ENCODE peak calls at places on chromosomes 1 and 21, in six cellular contexts. One of them, this sample, is unnamed.

GRCh38 chr1:44783697-44784093 is 4.3 kb downstream of the BEST4 start:
- DNase-seq in Peyer's patch: no peak
- DNase-seq in hepatocyte: no peak
- DNase-seq in right atrium auricular region: no peak
- DNase-seq in MM.1S: no peak
- DNase-seq in body of pancreas: peak; percentile 48
- DNase-seq in this sample: no peak

GRCh38 chr1:147504801-147505303 is 36.4 kb upstream of the BCL9 start:
- DNase-seq in body of pancreas: no peak
- DNase-seq in right atrium auricular region: no peak
- DNase-seq in MM.1S: no peak
- DNase-seq in hepatocyte: peak; percentile 47
- DNase-seq in Peyer's patch: no peak
- DNase-seq in this sample: no peak

GRCh38 chr1:26360807-26361604 is 7.1 kb upstream of the CRYBG2 start:
- DNase-seq in right atrium auricular region: no peak
- DNase-seq in hepatocyte: no peak
- DNase-seq in Peyer's patch: no peak
- DNase-seq in MM.1S: no peak
- DNase-seq in body of pancreas: no peak
- DNase-seq in this sample: no peak

GRCh38 chr1:167795810-167796740 is 74.3 kb downstream of the MPZL1 start:
- DNase-seq in body of pancreas: no peak
- DNase-seq in hepatocyte: no peak
- DNase-seq in Peyer's patch: no peak
- DNase-seq in right atrium auricular region: no peak
- DNase-seq in MM.1S: no peak
- DNase-seq in this sample: peak; percentile 75

GRCh38 chr1:218494449-218494852 is 149.3 kb downstream of the TGFB2 start:
- DNase-seq in body of pancreas: no peak
- DNase-seq in Peyer's patch: no peak
- DNase-seq in right atrium auricular region: no peak
- DNase-seq in MM.1S: peak; percentile 87
- DNase-seq in hepatocyte: no peak
- DNase-seq in this sample: no peak

GRCh38 chr1:26180010-26180506 is 2.8 kb downstream of the CNKSR1 start:
- DNase-seq in right atrium auricular region: no peak
- DNase-seq in body of pancreas: no peak
- DNase-seq in Peyer's patch: no peak
- DNase-seq in hepatocyte: no peak
- DNase-seq in MM.1S: no peak
- DNase-seq in this sample: no peak

GRCh38 chr1:225631041-225631663 is 21.8 kb downstream of the ENAH start:
- DNase-seq in MM.1S: no peak
- DNase-seq in hepatocyte: no peak
- DNase-seq in Peyer's patch: no peak
- DNase-seq in body of pancreas: no peak
- DNase-seq in right atrium auricular region: no peak
- DNase-seq in this sample: no peak

GRCh38 chr1:24827737-24828136 is 82.5 kb downstream of the CLIC4 start:
- DNase-seq in hepatocyte: no peak
- DNase-seq in body of pancreas: no peak
- DNase-seq in MM.1S: no peak
- DNase-seq in right atrium auricular region: no peak
- DNase-seq in Peyer's patch: no peak
- DNase-seq in this sample: no peak

GRCh38 chr1:232316864-232317263 is 313.1 kb downstream of the SIPA1L2 start:
- DNase-seq in MM.1S: no peak
- DNase-seq in Peyer's patch: no peak
- DNase-seq in body of pancreas: no peak
- DNase-seq in right atrium auricular region: no peak
- DNase-seq in hepatocyte: no peak
- DNase-seq in this sample: peak; percentile 54

GRCh38 chr1:98556521-98557158 is 104.9 kb upstream of the SNX7 start:
- DNase-seq in Peyer's patch: no peak
- DNase-seq in right atrium auricular region: no peak
- DNase-seq in MM.1S: no peak
- DNase-seq in body of pancreas: no peak
- DNase-seq in hepatocyte: peak; percentile 32
- DNase-seq in this sample: peak; percentile 64

GRCh38 chr1:101216623-101217022 is 20.2 kb upstream of the S1PR1 start:
- DNase-seq in Peyer's patch: no peak
- DNase-seq in body of pancreas: no peak
- DNase-seq in right atrium auricular region: no peak
- DNase-seq in hepatocyte: no peak
- DNase-seq in MM.1S: no peak
- DNase-seq in this sample: peak; percentile 78

GRCh38 chr1:110880708-110881374 is 7.9 kb downstream of the CD53 start:
- DNase-seq in right atrium auricular region: no peak
- DNase-seq in hepatocyte: no peak
- DNase-seq in body of pancreas: no peak
- DNase-seq in MM.1S: no peak
- DNase-seq in Peyer's patch: no peak
- DNase-seq in this sample: peak; percentile 60

GRCh38 chr1:203692565-203693470 is 66.2 kb downstream of the ATP2B4 start:
- DNase-seq in body of pancreas: peak; percentile 84
- DNase-seq in hepatocyte: peak; percentile 80
- DNase-seq in right atrium auricular region: peak; percentile 94
- DNase-seq in MM.1S: no peak
- DNase-seq in Peyer's patch: peak; percentile 85
- DNase-seq in this sample: peak; percentile 98

GRCh38 chr1:39342776-39343175 is 138.3 kb downstream of the MACF1 start:
- DNase-seq in MM.1S: no peak
- DNase-seq in body of pancreas: no peak
- DNase-seq in Peyer's patch: no peak
- DNase-seq in right atrium auricular region: no peak
- DNase-seq in hepatocyte: no peak
- DNase-seq in this sample: no peak

GRCh38 chr21:42833439-42833815 is 45.9 kb downstream of the WDR4 start:
- DNase-seq in right atrium auricular region: no peak
- DNase-seq in MM.1S: peak; percentile 38
- DNase-seq in hepatocyte: peak; percentile 55
- DNase-seq in Peyer's patch: peak; percentile 73
- DNase-seq in body of pancreas: no peak
- DNase-seq in this sample: peak; percentile 23

GRCh38 chr1:17120962-17121837 is 1.9 kb upstream of the PADI2 start:
- DNase-seq in MM.1S: no peak
- DNase-seq in body of pancreas: peak; percentile 27
- DNase-seq in right atrium auricular region: no peak
- DNase-seq in Peyer's patch: no peak
- DNase-seq in hepatocyte: no peak
- DNase-seq in this sample: no peak

GRCh38 chr1:16152521-16153087 is 3.3 kb downstream of the EPHA2 start:
- DNase-seq in Peyer's patch: no peak
- DNase-seq in body of pancreas: no peak
- DNase-seq in MM.1S: no peak
- DNase-seq in hepatocyte: peak; percentile 53
- DNase-seq in right atrium auricular region: no peak
- DNase-seq in this sample: no peak

GRCh38 chr1:32066489-32066873 is 6.3 kb upstream of the TMEM39B start:
- DNase-seq in Peyer's patch: peak; percentile 73
- DNase-seq in right atrium auricular region: peak; percentile 91
- DNase-seq in MM.1S: peak; percentile 60
- DNase-seq in hepatocyte: no peak
- DNase-seq in body of pancreas: peak; percentile 56
- DNase-seq in this sample: peak; percentile 97

GRCh38 chr1:234433563-234434285 is 45.3 kb downstream of the TARBP1 start:
- DNase-seq in body of pancreas: no peak
- DNase-seq in MM.1S: no peak
- DNase-seq in right atrium auricular region: no peak
- DNase-seq in Peyer's patch: no peak
- DNase-seq in hepatocyte: no peak
- DNase-seq in this sample: peak; percentile 96

GRCh38 chr1:229258851-229259110 is 12.1 kb upstream of the RAB4A start:
- DNase-seq in right atrium auricular region: no peak
- DNase-seq in hepatocyte: no peak
- DNase-seq in MM.1S: no peak
- DNase-seq in Peyer's patch: no peak
- DNase-seq in body of pancreas: no peak
- DNase-seq in this sample: no peak

GRCh38 chr1:229252228-229252984 is 18.5 kb upstream of the RAB4A start:
- DNase-seq in hepatocyte: no peak
- DNase-seq in Peyer's patch: peak; percentile 54
- DNase-seq in right atrium auricular region: no peak
- DNase-seq in body of pancreas: no peak
- DNase-seq in MM.1S: no peak
- DNase-seq in this sample: no peak

GRCh38 chr1:229253170-229253974 is 17.5 kb upstream of the RAB4A start:
- DNase-seq in MM.1S: peak; percentile 85
- DNase-seq in hepatocyte: peak; percentile 77
- DNase-seq in right atrium auricular region: no peak
- DNase-seq in Peyer's patch: peak; percentile 75
- DNase-seq in body of pancreas: no peak
- DNase-seq in this sample: peak; percentile 79

GRCh38 chr1:229258031-229258850 is 12.7 kb upstream of the RAB4A start:
- DNase-seq in hepatocyte: peak; percentile 81
- DNase-seq in MM.1S: peak; percentile 66
- DNase-seq in right atrium auricular region: no peak
- DNase-seq in Peyer's patch: peak; percentile 86
- DNase-seq in body of pancreas: peak; percentile 70
- DNase-seq in this sample: peak; percentile 60

GRCh38 chr1:229254910-229255541 is 15.9 kb upstream of the RAB4A start:
- DNase-seq in right atrium auricular region: no peak
- DNase-seq in Peyer's patch: no peak
- DNase-seq in hepatocyte: peak; percentile 49
- DNase-seq in body of pancreas: no peak
- DNase-seq in MM.1S: peak; percentile 50
- DNase-seq in this sample: peak; percentile 40
- TF ChIP-seq CTCF in right atrium auricular region: no peak
- TF ChIP-seq CTCF in Peyer's patch: no peak
- TF ChIP-seq CTCF in hepatocyte: peak; percentile 56
- TF ChIP-seq CTCF in body of pancreas: peak; percentile 45
- TF ChIP-seq CTCF in MM.1S: peak; percentile 51
- TF ChIP-seq CTCF in this sample: peak; percentile 53

DNA sequence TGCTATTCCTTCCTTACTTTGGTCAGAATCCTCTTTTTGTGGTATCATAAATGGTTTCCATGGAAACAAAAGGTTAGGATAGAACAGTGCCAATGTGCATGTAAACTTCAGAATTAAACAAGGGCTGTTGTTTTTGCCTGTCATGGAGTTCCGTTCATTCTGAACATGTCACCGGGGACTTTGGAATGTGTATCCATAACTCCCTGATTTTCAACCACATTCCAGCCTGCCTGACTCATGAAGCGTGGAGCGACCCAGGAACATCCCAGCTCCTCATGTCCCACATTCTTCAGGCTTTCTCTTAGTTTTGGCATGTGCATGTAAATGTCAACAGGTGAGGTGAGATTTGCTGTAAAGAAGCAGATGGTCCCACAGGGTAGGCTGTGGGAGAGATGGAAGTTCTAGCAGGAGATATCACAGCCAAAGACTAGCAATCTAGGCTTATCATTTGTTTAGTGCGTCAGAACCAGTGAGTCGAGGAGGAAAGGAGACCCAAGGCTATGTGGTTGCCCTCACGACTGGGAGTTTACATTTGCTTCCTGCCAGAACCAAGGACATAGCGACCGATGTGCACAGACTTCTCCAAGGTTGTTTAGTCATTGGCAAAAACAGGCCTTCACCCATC is 23.0 kb upstream of the DNAJC11 start:
- DNase-seq in hepatocyte: peak; percentile 56
- DNase-seq in Peyer's patch: no peak
- DNase-seq in MM.1S: no peak
- DNase-seq in right atrium auricular region: no peak
- DNase-seq in body of pancreas: no peak
- DNase-seq in this sample: peak; percentile 37
- H3K4me3 ChIP-seq in hepatocyte: no peak overlapping the region
- H3K4me3 ChIP-seq in Peyer's patch: no peak overlapping the region
- H3K4me3 ChIP-seq in MM.1S: no peak overlapping the region
- H3K4me3 ChIP-seq in right atrium auricular region: no peak overlapping the region
- H3K4me3 ChIP-seq in body of pancreas: no peak overlapping the region
- H3K4me3 ChIP-seq in this sample: no peak overlapping the region

DNA sequence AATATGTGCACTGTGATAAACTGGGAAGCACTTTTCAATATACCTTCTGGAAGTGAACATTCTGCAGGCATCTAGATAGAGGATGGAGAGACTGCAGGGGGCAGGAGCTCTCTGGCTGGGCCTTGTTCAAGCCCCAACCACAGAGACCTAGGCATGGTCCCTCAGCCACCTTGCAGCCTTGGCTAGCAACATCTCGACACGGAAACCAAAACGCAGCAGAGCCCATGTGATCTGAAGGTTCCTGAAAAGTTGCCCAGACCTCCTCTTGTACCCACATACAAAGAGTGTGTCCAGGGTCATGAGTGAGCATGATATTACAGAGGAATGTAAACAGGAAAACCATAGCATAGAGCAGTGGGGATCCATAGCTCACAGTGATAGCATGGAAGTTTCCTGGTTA is 33.1 kb upstream of the SAMD11 start:
- DNase-seq in MM.1S: no peak
- DNase-seq in hepatocyte: no peak
- DNase-seq in right atrium auricular region: peak; percentile 26
- DNase-seq in Peyer's patch: no peak
- DNase-seq in body of pancreas: no peak
- DNase-seq in this sample: no peak
- H3K27me3 ChIP-seq in MM.1S: peaks cover 85% of the 10 kb centered on the region
- H3K27me3 ChIP-seq in hepatocyte: peaks cover 32% of the 10 kb centered on the region
- H3K27me3 ChIP-seq in right atrium auricular region: no peaks in the 10 kb centered on the region
- H3K27me3 ChIP-seq in Peyer's patch: no peaks in the 10 kb centered on the region
- H3K27me3 ChIP-seq in body of pancreas: no peaks in the 10 kb centered on the region
- H3K27me3 ChIP-seq in this sample: peaks cover 5% of the 10 kb centered on the region

GRCh38 chr1:214827883-214828282 is 224.9 kb downstream of the CENPF start:
- DNase-seq in Peyer's patch: no peak
- DNase-seq in MM.1S: no peak
- DNase-seq in right atrium auricular region: no peak
- DNase-seq in body of pancreas: no peak
- DNase-seq in hepatocyte: no peak
- DNase-seq in this sample: no peak

GRCh38 chr1:214824758-214825157 is 221.8 kb downstream of the CENPF start:
- DNase-seq in right atrium auricular region: no peak
- DNase-seq in MM.1S: no peak
- DNase-seq in hepatocyte: no peak
- DNase-seq in Peyer's patch: no peak
- DNase-seq in body of pancreas: no peak
- DNase-seq in this sample: peak; percentile 29

DNA sequence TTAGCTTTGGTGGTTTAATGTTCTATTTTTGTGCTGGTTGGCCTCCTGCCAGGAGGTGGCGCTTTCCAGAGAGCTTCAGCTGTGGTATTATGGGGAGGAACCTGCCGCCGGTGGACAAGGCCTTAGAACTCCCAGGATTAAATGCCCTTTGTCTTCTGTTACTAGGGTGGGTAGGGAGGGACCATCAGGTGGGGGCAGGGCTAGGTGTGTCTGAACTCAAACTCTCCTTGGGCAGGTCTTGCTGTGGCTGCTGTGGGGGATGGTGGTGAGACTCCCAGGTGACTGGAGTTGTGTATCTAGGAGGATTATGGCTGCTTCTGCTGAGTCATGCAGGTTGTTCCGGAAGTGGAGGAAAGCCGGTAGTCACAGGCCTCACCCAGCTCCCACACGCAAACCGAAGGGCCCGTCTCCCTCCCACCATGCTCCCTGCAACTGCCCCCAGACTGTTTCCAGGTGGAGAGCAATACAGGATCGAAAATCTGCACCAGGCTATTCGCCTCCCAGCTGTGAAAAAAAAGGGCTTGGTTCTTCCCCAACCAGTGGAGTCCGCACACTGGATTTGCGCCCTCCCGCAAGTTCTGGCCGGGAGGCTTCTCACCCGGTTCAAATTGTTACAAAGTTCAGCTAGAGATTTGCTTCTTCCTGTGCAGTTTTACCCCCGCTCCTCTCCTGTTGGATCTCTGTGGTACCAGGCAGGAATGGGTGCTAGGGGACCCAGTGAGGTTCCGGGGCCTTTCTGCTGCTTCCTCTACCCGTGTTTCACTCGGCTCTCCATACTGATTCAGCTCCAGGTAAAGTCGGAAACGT is 220.5 kb downstream of the CENPF start:
- DNase-seq in MM.1S: no peak
- DNase-seq in hepatocyte: no peak
- DNase-seq in Peyer's patch: no peak
- DNase-seq in right atrium auricular region: no peak
- DNase-seq in body of pancreas: no peak
- DNase-seq in this sample: no peak
- TF ChIP-seq CTCF in MM.1S: no peak
- TF ChIP-seq CTCF in hepatocyte: no peak
- TF ChIP-seq CTCF in Peyer's patch: no peak
- TF ChIP-seq CTCF in right atrium auricular region: no peak
- TF ChIP-seq CTCF in body of pancreas: no peak
- TF ChIP-seq CTCF in this sample: no peak

This sample was measured in bronchial epithelial cell.